ENCODE peak calls at places on chromosomes 16 and 17, in four cellular contexts. U is AG04450, T is glutamatergic neuron, J is upper lobe of right lung. E is an unnamed sample.

GRCh38 chr17:41962111-41962510 is 4.5 kb upstream of the CNP start:
- DNase-seq in U (no peak), T (no peak), J (no peak), E (no peak)

GRCh38 chr17:44589316-44590071 is 32.2 kb downstream of the FZD2 start:
- DNase-seq in U (no peak), T (no peak), J (no peak), E (no peak)

GRCh38 chr17:21250719-21251305 is 2.4 kb downstream of the NATD1 start:
- DNase-seq in U (no peak), T (no peak), J (no peak), E (no peak)

GRCh38 chr17:64097196-64097936 is 32.6 kb downstream of the ERN1 start:
- DNase-seq in U (no peak), T (no peak), J (no peak), E (no peak)

GRCh38 chr17:50354776-50355175 is 8.8 kb downstream of the XYLT2 start:
- DNase-seq in U (no peak), T (no peak), J (peak), E (no peak)

GRCh38 chr17:60665602-60666001 is 12.0 kb upstream of the BCAS3 start:
- DNase-seq in U (no peak), T (no peak), J (no peak), E (peak)

GRCh38 chr17:29292992-29293889 is 707 bp downstream of the NUFIP2 start:
- DNase-seq in U (no peak), T (peak), J (peak), E (peak)

GRCh38 chr17:44655983-44656700 is at the start of gene MEIOC:
- DNase-seq in U (no peak), T (peak), J (no peak), E (no peak)

GRCh38 chr16:27208081-27208692 is 4.9 kb downstream of the KDM8 start:
- DNase-seq in U (no peak), T (no peak), J (no peak), E (no peak)

GRCh38 chr16:67521095-67521804 is 7.4 kb upstream of the RIPOR1 start:
- DNase-seq in U (peak), T (peak), J (peak), E (peak)

GRCh38 chr17:20234266-20234665 is 225.1 kb downstream of the SPECC1 start:
- DNase-seq in U (no peak), T (no peak), J (no peak), E (no peak)

GRCh38 chr17:63653018-63653417 is 30.8 kb downstream of the MAP3K3 start:
- DNase-seq in U (no peak), T (no peak), J (no peak), E (no peak)

GRCh38 chr16:23278031-23278430 is 24.1 kb upstream of the SCNN1B start:
- DNase-seq in U (no peak), T (no peak), J (no peak), E (no peak)

GRCh38 chr17:55898195-55898594 is 147.3 kb downstream of the PCTP start:
- DNase-seq in U (no peak), T (no peak), J (no peak), E (no peak)

GRCh38 chr17:12180644-12181261 is 160.1 kb downstream of the MAP2K4 start:
- DNase-seq in U (peak), T (no peak), J (no peak), E (no peak)

GRCh38 chr17:50798424-50799344 is 31.4 kb upstream of the ANKRD40CL start:
- DNase-seq in U (no peak), T (no peak), J (no peak), E (no peak)

GRCh38 chr17:78325076-78325712 is 34.7 kb downstream of the SOCS3 start:
- DNase-seq in U (no peak), T (no peak), J (no peak), E (no peak)

GRCh38 chr17:19308398-19308797 is 54.1 kb downstream of the B9D1 start:
- DNase-seq in U (no peak), T (no peak), J (no peak), E (no peak)

GRCh38 chr16:10219742-10220141 is 37.5 kb upstream of the GRIN2A start:
- DNase-seq in U (no peak), T (no peak), J (no peak), E (no peak)

GRCh38 chr17:55456307-55457240 is 34.9 kb upstream of the MMD start:
- DNase-seq in U (no peak), T (no peak), J (no peak), E (no peak)

GRCh38 chr16:19118938-19119431 is 5.2 kb downstream of the ITPRIPL2 start:
- DNase-seq in U (peak), T (no peak), J (no peak), E (no peak)

GRCh38 chr17:8224891-8225812 is 14.8 kb upstream of the AURKB start:
- DNase-seq in U (no peak), T (no peak), J (no peak), E (no peak)

GRCh38 chr16:11038777-11039176 is 94.4 kb downstream of the CLEC16A start:
- DNase-seq in U (no peak), T (no peak), J (no peak), E (no peak)

GRCh38 chr17:14459955-14460354 is 159.1 kb downstream of the HS3ST3B1 start:
- DNase-seq in U (no peak), T (no peak), J (no peak), E (no peak)

GRCh38 chr16:424033-424622 is 1.3 kb upstream of the RAB11FIP3 start:
- DNase-seq in U (peak), T (no peak), J (no peak), E (no peak)

GRCh38 chr16:80198265-80198994 is 342.4 kb upstream of the DYNLRB2 start:
- DNase-seq in U (no peak), T (peak), J (no peak), E (no peak)

GRCh38 chr16:4273858-4274291 is 1.1 kb upstream of the TFAP4 start:
- DNase-seq in U (no peak), T (peak), J (peak), E (peak)

GRCh38 chr17:9225305-9226101 is 204.2 kb downstream of the NTN1 start:
- DNase-seq in U (no peak), T (peak), J (no peak), E (no peak)

GRCh38 chr16:84647830-84648594 is at the start of gene KLHL36:
- DNase-seq in U (no peak), T (peak), J (peak), E (peak)

GRCh38 chr16:4633910-4634635 is 9.4 kb downstream of the MGRN1 start:
- DNase-seq in U (no peak), T (no peak), J (no peak), E (no peak)

GRCh38 chr17:62629556-62630364 is 2.3 kb downstream of the MRC2 start:
- DNase-seq in U (no peak), T (no peak), J (no peak), E (no peak)

GRCh38 chr16:53054670-53055485 is at the start of gene CHD9:
- DNase-seq in U (peak), T (peak), J (peak), E (peak)

DNA sequence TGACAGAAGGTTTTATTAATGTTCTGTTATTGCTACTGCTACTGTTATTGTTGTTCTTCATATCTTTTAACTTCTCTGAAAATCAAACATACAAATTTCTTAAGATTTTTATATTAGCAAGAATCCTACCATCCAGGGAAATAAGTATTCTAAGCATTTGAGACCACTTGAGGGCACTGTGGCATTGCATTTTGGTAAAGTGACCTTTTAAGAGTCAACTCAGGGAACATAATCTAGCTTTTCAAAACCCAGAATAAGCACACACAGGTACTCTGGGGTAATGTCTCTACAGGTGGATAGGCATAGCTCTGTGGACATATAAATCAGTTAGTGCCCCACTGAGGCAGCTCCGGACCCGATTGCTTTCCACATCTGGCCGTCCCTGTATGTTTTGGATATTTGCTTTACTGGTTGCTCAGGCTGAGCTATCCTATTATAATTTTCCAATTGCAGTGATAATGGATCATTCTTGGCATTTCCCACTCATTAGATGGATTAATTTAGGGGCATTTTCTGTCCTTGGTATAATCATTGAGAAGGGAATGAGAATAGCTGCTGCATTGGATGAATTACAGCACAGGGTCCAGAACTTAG is 1425.1 kb upstream of the CDH8 start:
- DNase-seq in U (no peak), T (peak), J (no peak), E (no peak)
- TF ChIP-seq CTCF in U (peak), T (peak), J (peak), E (no peak)

GRCh38 chr17:73657473-73658116 is 13.3 kb upstream of the SDK2 start:
- DNase-seq in U (no peak), T (peak), J (peak), E (no peak)
- TF ChIP-seq CTCF in U (peak), T (peak), J (peak), E (peak)

DNA sequence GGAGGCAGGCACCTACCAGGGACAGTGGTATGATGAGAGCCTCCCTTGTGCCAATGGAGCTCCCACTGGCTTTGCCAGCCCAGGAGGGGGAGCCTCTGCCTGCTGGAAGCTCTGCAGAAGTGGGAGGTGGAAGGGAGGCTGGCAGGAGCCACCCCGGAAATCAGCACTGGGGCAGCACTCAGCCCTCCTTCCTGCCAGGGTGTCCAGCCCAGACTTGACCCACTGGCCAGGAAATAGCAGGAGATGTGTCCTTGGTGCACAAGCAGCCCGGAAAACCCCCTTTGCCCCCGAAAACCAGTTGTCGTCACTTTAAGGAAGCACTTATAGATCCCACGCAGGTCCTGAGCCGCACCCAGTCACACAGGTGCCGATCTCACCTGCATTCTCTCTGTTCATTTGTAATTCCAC is 49.3 kb upstream of the CACNG4 start:
- DNase-seq in U (no peak), T (no peak), J (no peak), E (no peak)
- TF ChIP-seq CTCF in U (peak), T (no peak), J (peak), E (no peak)

DNA sequence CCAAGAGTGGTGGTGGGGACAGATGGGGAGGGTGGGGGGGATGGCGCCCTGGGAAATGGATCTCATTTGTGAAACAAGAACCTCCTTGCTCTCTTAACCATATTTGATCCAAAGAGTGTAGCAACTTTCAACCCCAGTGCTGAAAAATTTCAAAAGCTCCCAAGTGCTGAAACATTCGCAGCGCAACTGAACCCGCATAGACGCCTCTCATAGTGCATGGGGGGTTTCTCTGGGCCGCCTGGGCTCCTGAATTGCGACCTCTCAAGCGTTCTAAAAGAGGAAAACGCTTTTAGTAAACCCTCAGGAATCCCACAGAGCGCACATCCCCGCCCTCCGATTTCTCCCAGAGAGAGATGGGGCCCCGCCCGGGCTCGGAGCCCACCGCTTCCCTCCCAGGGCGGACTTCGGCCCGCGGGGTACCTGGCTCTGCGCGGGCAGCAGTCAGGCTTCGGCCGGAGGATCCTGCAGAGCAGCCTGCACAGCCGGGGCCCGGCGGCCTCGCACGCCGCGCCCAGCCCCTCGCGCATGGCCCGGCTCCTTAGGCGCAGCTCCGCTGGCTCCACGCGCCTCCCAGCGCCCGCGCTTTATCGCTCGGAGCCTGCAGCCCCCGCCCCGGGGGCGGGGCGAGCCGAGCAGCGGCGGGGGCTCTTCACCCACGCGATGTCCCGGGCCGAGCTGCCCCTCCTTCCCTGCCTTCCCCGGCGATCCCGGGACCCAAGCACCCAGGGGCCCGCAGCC is 7.0 kb downstream of the NOS2 start:
- DNase-seq in U (no peak), T (peak), J (no peak), E (no peak)
- TF ChIP-seq CTCF in U (no peak), T (no peak), J (no peak), E (no peak)

GRCh38 chr17:2074919-2075318 is 20.0 kb downstream of the HIC1 start:
- DNase-seq in U (no peak), T (no peak), J (no peak), E (no peak)

GRCh38 chr17:2071421-2072281 is 16.7 kb downstream of the HIC1 start:
- DNase-seq in U (peak), T (no peak), J (peak), E (no peak)

GRCh38 chr17:2077040-2077439 is 22.1 kb downstream of the HIC1 start:
- DNase-seq in U (no peak), T (no peak), J (no peak), E (no peak)

GRCh38 chr17:2076461-2076984 is 21.6 kb downstream of the HIC1 start:
- DNase-seq in U (no peak), T (no peak), J (no peak), E (no peak)

DNA sequence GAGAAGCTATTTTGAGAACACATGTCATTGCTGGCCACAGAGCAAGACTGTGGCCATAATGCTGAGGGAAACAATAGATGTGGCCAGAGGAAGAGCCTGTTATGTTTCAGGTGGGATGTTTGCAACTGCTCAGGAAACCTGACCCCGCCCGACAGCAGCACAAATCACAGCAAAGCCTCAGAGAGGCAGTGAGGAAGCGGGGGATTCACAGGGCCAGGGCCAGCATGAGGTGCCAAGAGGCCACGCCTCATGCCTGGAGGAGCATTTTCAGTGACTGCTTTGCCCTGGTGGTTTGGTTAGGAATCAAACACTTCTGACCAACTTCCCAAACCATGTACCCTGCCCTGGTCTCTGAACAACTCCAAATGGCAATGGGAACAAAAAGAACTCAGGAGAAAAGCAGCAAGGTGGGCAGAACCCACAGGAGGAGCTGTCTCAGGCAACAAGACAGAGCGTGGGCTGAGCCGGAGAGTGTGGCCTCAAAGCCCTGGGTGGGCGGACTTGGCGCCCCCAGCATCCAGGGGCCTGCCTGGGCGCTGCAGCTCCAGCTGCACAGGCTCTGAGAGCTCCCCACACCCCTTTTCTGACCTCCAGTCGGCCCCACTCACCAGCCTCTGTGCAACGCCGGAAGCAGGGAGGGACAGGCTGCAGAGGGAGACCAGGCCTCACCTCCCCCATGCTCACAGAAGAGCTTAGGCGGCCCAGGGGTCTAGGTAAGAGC is 20.6 kb downstream of the HIC1 start:
- DNase-seq in U (no peak), T (no peak), J (no peak), E (no peak)
- TF ChIP-seq CTCF in U (peak), T (no peak), J (no peak), E (no peak)

DNA sequence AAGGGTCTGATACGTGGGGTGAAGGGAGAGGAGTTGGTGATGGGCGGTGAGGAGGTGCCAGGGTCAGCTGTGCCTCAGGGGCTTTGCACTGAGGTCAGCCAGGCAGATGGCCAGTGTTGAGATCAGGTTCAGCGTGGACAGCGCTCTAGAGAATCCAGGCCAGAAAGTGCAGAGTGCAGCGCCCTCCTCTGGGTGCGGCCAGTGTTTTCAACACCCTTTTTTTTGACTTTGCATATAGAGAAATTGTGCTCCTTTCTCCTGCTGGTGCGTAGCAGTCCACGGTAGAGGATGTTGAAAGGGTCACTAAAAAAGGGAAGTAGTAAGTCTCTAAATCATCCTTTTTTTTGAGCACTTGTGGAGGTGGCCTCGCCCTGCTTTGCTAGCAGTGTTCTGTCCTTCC is 53.9 kb downstream of the BANP start:
- DNase-seq in U (no peak), T (peak), J (no peak), E (no peak)
- TF ChIP-seq CTCF in U (peak), T (peak), J (no peak), E (no peak)

DNA sequence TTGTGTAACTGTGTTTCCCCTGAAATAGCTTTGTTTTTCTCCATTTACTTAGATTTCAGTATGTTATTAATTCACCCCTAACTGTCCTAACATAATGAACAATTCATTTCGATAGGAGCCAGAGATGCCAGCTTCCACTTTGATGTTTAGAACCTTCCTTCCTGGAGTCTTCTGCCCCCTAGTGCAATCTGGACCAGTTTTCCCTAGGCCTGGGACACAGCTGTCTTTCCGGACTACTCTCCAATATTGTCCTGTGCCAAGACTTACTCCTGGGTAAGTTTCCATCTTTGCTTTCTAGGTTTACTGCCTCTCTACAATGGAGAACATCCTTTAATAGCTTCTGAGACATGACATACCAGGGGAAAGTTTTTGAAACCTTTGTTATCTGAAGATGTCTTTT is 12.8 kb downstream of the RECQL5 start:
- DNase-seq in U (no peak), T (no peak), J (no peak), E (no peak)
- TF ChIP-seq CTCF in U (peak), T (no peak), J (no peak), E (no peak)

GRCh38 chr16:87635541-87636049 is 33.3 kb downstream of the JPH3 start:
- DNase-seq in U (no peak), T (peak), J (peak), E (peak)
- TF ChIP-seq CTCF in U (peak), T (no peak), J (peak), E (peak)

GRCh38 chr17:57645950-57646686 is 99.0 kb downstream of the CCDC182 start:
- DNase-seq in U (no peak), T (no peak), J (no peak), E (peak)
- TF ChIP-seq CTCF in U (no peak), T (no peak), J (no peak), E (no peak)

GRCh38 chr17:32253117-32253611 is 12.5 kb upstream of the RHBDL3 start:
- DNase-seq in U (no peak), T (peak), J (peak), E (peak)

GRCh38 chr17:32243712-32244111 is 21.9 kb upstream of the RHBDL3 start:
- DNase-seq in U (no peak), T (no peak), J (no peak), E (no peak)

DNA sequence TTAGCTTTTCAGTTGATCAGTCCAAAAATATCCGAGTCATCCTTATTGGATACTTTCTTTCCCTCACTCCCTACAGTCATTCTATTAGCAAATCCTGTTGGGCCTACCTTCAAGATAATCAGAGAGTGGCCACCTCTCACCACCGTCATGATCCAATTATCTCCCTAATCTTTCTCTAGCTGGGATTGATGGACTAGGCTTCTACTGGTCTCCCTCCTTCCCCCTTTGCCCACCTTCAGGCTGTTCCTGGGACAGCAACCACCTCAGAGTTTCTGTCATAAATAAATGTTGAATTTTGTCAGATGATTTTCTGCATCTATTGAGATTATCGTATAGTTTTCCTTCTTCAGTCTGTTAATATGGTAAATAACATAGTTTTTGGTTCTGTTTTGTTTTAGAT is 16.2 kb upstream of the RHBDL3 start:
- DNase-seq in U (no peak), T (no peak), J (no peak), E (no peak)
- TF ChIP-seq CTCF in U (no peak), T (no peak), J (no peak), E (no peak)